ENCODE peak calls at places on chromosomes 11 and 22, in five cellular contexts. I is upper lobe of left lung; A is CD8-positive, alpha-beta T cell; V is brain microvascular endothelial cell; Y is prostate gland. H is an unnamed sample.

GRCh38 chr11:66012371-66012945 is 650 bp downstream of the CST6 start:
- DNase-seq in Y (no peak), A (no peak), V (no peak), I (no peak), H (no peak)

GRCh38 chr11:69003301-69003865 is 9.7 kb downstream of the MRGPRF start:
- DNase-seq in A (no peak), I (no peak), V (no peak), Y (no peak), H (no peak)

GRCh38 chr22:49650336-49651241 is 177.1 kb downstream of the BRD1 start:
- DNase-seq in V (no peak), A (no peak), Y (no peak), I (no peak), H (no peak)

GRCh38 chr22:46798041-46798365 is 35.6 kb downstream of the TBC1D22A start:
- DNase-seq in A (no peak), I (no peak), Y (no peak), V (no peak), H (no peak)

GRCh38 chr11:85725510-85726258 is 39.7 kb upstream of the CCDC89 start:
- DNase-seq in V (peak), Y (no peak), A (no peak), I (no peak), H (no peak)

GRCh38 chr22:18024276-18024939 is at the start of gene MICAL3:
- DNase-seq in Y (peak), V (no peak), A (peak), I (peak), H (peak)

GRCh38 chr11:115159122-115159665 is 345.0 kb downstream of the CADM1 start:
- DNase-seq in V (no peak), I (no peak), Y (no peak), A (no peak), H (no peak)

GRCh38 chr11:111870522-111870886 is 877 bp downstream of the ALG9 start:
- DNase-seq in V (no peak), Y (no peak), A (no peak), I (no peak), H (no peak)

GRCh38 chr11:37504066-37504611 is 906.1 kb upstream of the RAG2 start:
- DNase-seq in V (peak), I (no peak), A (no peak), Y (no peak), H (no peak)

GRCh38 chr11:68471360-68472340 is 11.1 kb downstream of the PPP6R3 start:
- DNase-seq in V (peak), I (no peak), A (no peak), Y (no peak), H (no peak)

DNA sequence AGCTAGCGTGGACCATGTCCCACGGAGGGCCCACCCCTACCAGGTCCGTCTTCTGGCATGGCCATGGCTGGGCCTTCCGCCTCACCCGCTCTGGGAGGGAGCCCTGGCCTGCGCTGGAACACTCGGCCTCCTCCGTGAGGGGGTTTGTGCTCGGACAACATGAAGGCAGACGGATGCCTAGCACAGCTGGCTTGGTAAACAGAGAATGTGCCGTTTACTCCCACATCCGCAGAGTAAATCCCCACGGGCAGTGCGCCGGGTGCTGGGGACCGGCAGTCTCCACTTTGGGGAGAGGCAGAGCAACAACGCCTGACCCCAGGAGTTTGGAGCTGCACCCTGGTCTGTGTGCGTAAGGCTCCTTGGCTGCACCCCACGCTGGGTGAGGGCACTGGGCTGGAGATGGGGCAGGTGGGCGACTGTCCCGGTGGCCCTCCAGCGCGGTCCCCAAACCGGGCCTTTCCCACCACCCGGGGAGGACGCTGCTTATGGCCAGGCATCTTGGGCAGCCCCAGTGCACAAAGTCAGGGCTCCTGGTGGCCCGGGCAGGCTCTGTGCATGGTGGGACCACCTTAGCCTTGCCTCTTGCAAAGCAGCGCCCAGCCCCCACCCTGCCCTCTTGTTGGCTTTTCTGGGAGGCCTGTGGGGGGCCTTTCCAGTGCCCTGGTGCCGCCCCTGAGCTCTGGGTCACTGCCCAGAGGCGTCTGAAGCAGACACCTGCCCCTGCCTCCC is 30.7 kb upstream of the MUC5AC start:
- DNase-seq in Y (no peak), V (no peak), I (peak), A (peak), H (no peak)
- H3K4me3 ChIP-seq in Y (no peak), V (no peak), I (no peak), A (no peak), H (no peak)

GRCh38 chr11:73387594-73388021 is 11.4 kb downstream of the RELT start:
- DNase-seq in Y (no peak), I (peak), V (no peak), A (no peak), H (no peak)
- H3K27ac ChIP-seq in Y (no peak), I (peak), V (no peak), A (no peak), H (no peak)

DNA sequence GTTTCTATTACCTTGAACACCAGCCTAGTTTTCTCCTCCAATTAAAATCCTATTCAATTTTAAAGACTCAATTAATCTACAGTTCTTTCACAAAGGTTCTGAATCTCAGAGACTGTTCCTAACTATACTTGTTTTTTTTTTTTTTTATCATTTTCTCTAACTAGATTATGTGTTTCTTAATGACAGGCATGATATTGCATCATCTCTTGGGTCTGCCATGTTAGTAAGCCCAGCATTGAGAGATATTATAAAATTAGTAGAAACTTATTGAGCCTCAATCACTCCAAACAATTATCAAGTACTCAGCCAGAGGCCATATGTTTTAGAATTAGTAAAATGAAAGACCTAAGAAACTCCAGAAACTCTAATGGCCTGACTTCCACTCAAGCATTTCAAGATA is 28.1 kb upstream of the SLC5A12 start:
- DNase-seq in I (no peak), A (no peak), V (no peak), Y (no peak), H (no peak)
- TF ChIP-seq CTCF in I (no peak), A (no peak), V (no peak), Y (no peak), H (no peak)

GRCh38 chr11:45095691-45096010 is 50.8 kb upstream of the PRDM11 start:
- DNase-seq in V (no peak), Y (no peak), A (peak), I (no peak), H (no peak)

GRCh38 chr11:45093761-45094455 is 52.5 kb upstream of the PRDM11 start:
- DNase-seq in Y (no peak), A (peak), I (no peak), V (no peak), H (no peak)

GRCh38 chr11:45091563-45092392 is 54.7 kb upstream of the PRDM11 start:
- DNase-seq in A (no peak), Y (no peak), I (no peak), V (no peak), H (peak)

GRCh38 chr11:45094958-45095690 is 51.3 kb upstream of the PRDM11 start:
- DNase-seq in Y (no peak), A (peak), I (no peak), V (no peak), H (no peak)

GRCh38 chr11:45092901-45093760 is 53.3 kb upstream of the PRDM11 start:
- DNase-seq in A (peak), I (no peak), Y (no peak), V (peak), H (no peak)
- H3K4me3 ChIP-seq in A (no peak), I (no peak), Y (no peak), V (no peak), H (no peak)

DNA sequence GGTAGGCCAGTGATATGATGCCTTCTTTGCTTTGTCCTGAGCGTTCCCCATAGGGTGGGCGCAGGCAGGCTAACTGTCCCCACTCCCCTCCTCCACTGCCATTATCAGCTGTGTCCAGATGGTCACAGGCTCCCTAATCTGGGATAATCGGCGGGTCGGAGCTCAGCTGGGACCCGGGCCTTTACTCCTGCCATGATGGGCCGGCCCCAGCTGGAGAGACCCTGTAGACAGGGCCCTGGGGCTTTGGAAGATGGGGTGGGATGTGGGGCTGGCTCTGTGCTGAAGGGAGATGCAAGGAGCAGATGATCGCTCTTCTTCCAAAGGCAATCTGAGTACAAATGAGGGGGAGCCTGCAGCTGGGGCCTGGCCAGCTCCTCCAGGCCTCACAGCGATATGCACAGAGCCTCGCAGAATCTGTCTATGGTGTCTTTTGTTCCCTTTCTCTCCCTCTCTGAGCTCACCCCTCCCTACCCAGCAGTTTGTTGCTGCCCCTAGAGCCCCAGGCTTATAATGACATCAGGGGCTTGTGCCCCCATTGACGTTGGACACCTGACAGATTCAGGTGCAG is 11.9 kb downstream of the KLHL35 start:
- DNase-seq in V (no peak), Y (no peak), A (no peak), I (no peak), H (no peak)
- H3K27ac ChIP-seq in V (no peak), Y (no peak), A (no peak), I (peak), H (no peak)

DNA sequence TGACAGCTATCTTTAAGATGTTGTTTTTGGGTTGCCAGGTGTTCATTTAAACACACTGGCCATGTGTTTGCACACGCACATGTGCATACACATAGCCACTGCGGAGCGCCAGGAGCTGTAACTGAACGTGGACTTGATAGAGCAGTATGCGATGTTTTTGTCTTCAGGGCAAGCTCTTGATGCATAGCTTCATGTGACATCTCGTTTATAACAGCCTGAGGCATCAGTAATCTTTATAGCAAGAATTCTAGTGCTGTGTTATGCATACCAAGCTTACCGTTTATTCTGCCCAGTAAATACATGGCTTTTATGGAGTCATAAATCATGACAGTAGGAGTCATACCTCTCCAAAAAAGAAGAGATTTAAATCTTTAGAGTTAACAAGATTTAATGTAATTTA is 87.0 kb downstream of the ATXN10 start:
- DNase-seq in V (no peak), I (no peak), Y (no peak), A (no peak), H (no peak)
- TF ChIP-seq CTCF in V (no peak), I (no peak), Y (no peak), A (no peak), H (no peak)

GRCh38 chr11:77412814-77413213 is 61.1 kb downstream of the PAK1 start:
- DNase-seq in V (no peak), I (no peak), A (no peak), Y (no peak), H (no peak)
- H3K4me3 ChIP-seq in V (no peak), I (no peak), A (no peak), Y (no peak), H (no peak)

H was measured in uterus.